ENCODE peak calls at places on chromosomes 4 and X, in five cellular contexts. G is activated T-helper 1 cell treated with anti-CD3 and anti-CD28 coated beads, Interleukin-2, amount 50 U/mL, for 16 hours; C is astrocyte of the spinal cord; X is D721Med; K is brain microvascular endothelial cell. M is an unnamed sample.

GRCh38 chr4:14221176-14221575 is 593.7 kb upstream of the BOD1L1 start:
- DNase-seq in G (no peak), K (no peak), C (peak), X (no peak), M (peak)

GRCh38 chrX:135009057-135009605 is 13.2 kb downstream of the RTL8B start:
- DNase-seq in C (no peak), G (no peak), X (no peak), K (no peak), M (no peak)

GRCh38 chrX:38458071-38458470 is 103.3 kb upstream of the TSPAN7 start:
- DNase-seq in G (no peak), C (no peak), K (no peak), X (no peak), M (no peak)

GRCh38 chrX:152465132-152465531 is 14.0 kb upstream of the GABRA3 start:
- DNase-seq in C (no peak), K (no peak), G (no peak), X (no peak), M (no peak)

GRCh38 chr4:78517050-78517652 is 34.4 kb upstream of the ANXA3 start:
- DNase-seq in C (peak), K (no peak), X (no peak), G (no peak), M (peak)

GRCh38 chr4:189792819-189793618 is 147.7 kb upstream of the FRG1 start:
- DNase-seq in X (no peak), K (peak), G (no peak), C (peak), M (peak)

GRCh38 chr4:19748470-19748869 is 503.2 kb upstream of the SLIT2 start:
- DNase-seq in K (peak), X (no peak), G (no peak), C (no peak), M (peak)

GRCh38 chrX:14344172-14344940 is 185.0 kb upstream of the GLRA2 start:
- DNase-seq in G (no peak), K (no peak), C (no peak), X (no peak), M (no peak)

GRCh38 chrX:2967998-2968909 is 38.1 kb upstream of the ARSH start:
- DNase-seq in C (peak), G (no peak), K (peak), X (no peak), M (peak)

GRCh38 chr4:115763051-115763450 is 649.6 kb upstream of the NDST4 start:
- DNase-seq in K (no peak), X (no peak), C (no peak), G (no peak), M (no peak)

GRCh38 chrX:105323951-105324350 is 103.5 kb upstream of the TEX13A start:
- DNase-seq in C (peak), K (peak), G (no peak), X (no peak), M (peak)

M was measured in fibroblast of the aortic adventitia.